ENCODE peak calls at places on chromosomes 7 and 10, in seven cellular contexts. One of them, this sample, is unnamed.

GRCh38 chr10:34804306-34804705 is 10.8 kb downstream of the PARD3 start:
- DNase-seq in HepG2: no peak
- DNase-seq in H1: no peak
- DNase-seq in HCT116: no peak
- DNase-seq in K562: no peak
- DNase-seq in GM12878: no peak
- DNase-seq in WTC11: no peak
- DNase-seq in this sample: no peak

GRCh38 chr10:117112220-117112619 is 25.9 kb downstream of the VAX1 start:
- DNase-seq in HepG2: peak
- DNase-seq in H1: no peak
- DNase-seq in HCT116: peak
- DNase-seq in K562: no peak
- DNase-seq in GM12878: no peak
- DNase-seq in WTC11: no peak
- DNase-seq in this sample: peak

GRCh38 chr7:46029111-46029704 is 108.1 kb upstream of the IGFBP3 start:
- DNase-seq in HepG2: no peak
- DNase-seq in H1: no peak
- DNase-seq in HCT116: no peak
- DNase-seq in K562: no peak
- DNase-seq in GM12878: no peak
- DNase-seq in WTC11: no peak
- DNase-seq in this sample: no peak

GRCh38 chr10:121078672-121079102 is 227.5 kb downstream of the WDR11 start:
- DNase-seq in HepG2: no peak
- DNase-seq in H1: no peak
- DNase-seq in HCT116: no peak
- DNase-seq in K562: no peak
- DNase-seq in GM12878: no peak
- DNase-seq in WTC11: no peak
- DNase-seq in this sample: no peak

GRCh38 chr10:11081413-11081812 is 63.7 kb downstream of the CELF2 start:
- DNase-seq in HepG2: no peak
- DNase-seq in H1: no peak
- DNase-seq in HCT116: no peak
- DNase-seq in K562: no peak
- DNase-seq in GM12878: no peak
- DNase-seq in WTC11: no peak
- DNase-seq in this sample: no peak

GRCh38 chr7:128361463-128362441 is at the start of gene PRRT4:
- DNase-seq in HepG2: no peak
- DNase-seq in H1: peak
- DNase-seq in HCT116: no peak
- DNase-seq in K562: peak
- DNase-seq in GM12878: no peak
- DNase-seq in WTC11: peak
- DNase-seq in this sample: peak

GRCh38 chr10:6721480-6721879 is 141.4 kb upstream of the PRKCQ start:
- DNase-seq in HepG2: no peak
- DNase-seq in H1: no peak
- DNase-seq in HCT116: peak
- DNase-seq in K562: no peak
- DNase-seq in GM12878: no peak
- DNase-seq in WTC11: no peak
- DNase-seq in this sample: no peak

GRCh38 chr10:60896033-60896432 is 48.0 kb downstream of the RHOBTB1 start:
- DNase-seq in HepG2: no peak
- DNase-seq in H1: no peak
- DNase-seq in HCT116: no peak
- DNase-seq in K562: no peak
- DNase-seq in GM12878: no peak
- DNase-seq in WTC11: no peak
- DNase-seq in this sample: no peak

GRCh38 chr10:89942217-89942616 is 240.8 kb downstream of the KIF20B start:
- DNase-seq in HepG2: no peak
- DNase-seq in H1: no peak
- DNase-seq in HCT116: no peak
- DNase-seq in K562: no peak
- DNase-seq in GM12878: no peak
- DNase-seq in WTC11: no peak
- DNase-seq in this sample: no peak

GRCh38 chr7:144048648-144049047 is at the start of gene OR2A5:
- DNase-seq in HepG2: no peak
- DNase-seq in H1: no peak
- DNase-seq in HCT116: no peak
- DNase-seq in K562: no peak
- DNase-seq in GM12878: no peak
- DNase-seq in WTC11: no peak
- DNase-seq in this sample: no peak

GRCh38 chr7:66315192-66315591 is 110.1 kb downstream of the TPST1 start:
- DNase-seq in HepG2: no peak
- DNase-seq in H1: no peak
- DNase-seq in HCT116: no peak
- DNase-seq in K562: no peak
- DNase-seq in GM12878: no peak
- DNase-seq in WTC11: no peak
- DNase-seq in this sample: no peak

GRCh38 chr10:124680675-124681074 is 63.5 kb downstream of the FAM53B start:
- DNase-seq in HepG2: no peak
- DNase-seq in H1: no peak
- DNase-seq in HCT116: no peak
- DNase-seq in K562: no peak
- DNase-seq in GM12878: no peak
- DNase-seq in WTC11: no peak
- DNase-seq in this sample: no peak

DNA sequence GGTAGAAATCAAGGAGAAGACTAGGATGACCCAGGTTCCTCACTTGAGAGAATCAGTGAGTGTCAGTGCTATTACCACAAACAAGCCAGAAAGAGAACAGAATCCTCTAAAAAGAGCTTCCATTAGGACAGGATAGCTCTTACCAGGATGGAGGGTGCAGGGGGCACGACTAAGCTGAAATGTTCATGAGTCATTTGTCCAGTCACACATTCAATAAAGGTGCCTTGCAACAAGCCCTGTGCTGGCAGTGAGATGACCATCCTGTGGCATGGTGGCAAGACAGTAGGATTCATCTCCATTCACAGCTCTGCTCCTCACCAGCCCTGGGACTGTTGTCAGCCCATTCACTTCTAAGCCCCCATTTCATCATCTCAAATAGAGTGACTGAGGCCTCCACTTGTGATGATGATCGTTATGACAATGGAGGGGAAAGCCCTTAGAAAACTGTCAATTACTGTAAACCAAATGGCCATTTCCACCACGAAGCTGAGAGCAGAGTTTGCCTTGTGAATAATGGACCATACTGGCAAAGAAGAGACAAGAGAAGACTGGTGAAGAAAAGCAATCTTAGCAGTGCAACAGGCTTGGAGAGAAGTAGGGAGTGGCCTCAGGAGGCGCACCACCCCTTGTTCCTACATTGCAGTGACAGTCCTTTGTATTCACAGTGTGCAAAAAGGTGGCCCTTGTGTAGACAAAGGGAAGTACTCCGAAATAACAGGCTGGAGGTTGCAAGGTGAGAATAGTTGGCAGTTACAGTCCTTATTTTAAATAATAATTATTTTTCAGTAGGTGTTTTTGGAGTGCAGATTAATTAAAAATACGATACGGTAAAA is 9.0 kb upstream of the WIPF3 start:
- DNase-seq in HepG2: no peak
- DNase-seq in H1: no peak
- DNase-seq in HCT116: no peak
- DNase-seq in K562: no peak
- DNase-seq in GM12878: no peak
- DNase-seq in WTC11: no peak
- DNase-seq in this sample: no peak
- TF ChIP-seq SP1 in HepG2: no peak
- TF ChIP-seq SP1 in H1: no peak
- TF ChIP-seq SP1 in HCT116: no peak
- TF ChIP-seq SP1 in K562: no peak
- TF ChIP-seq SP1 in GM12878: no peak
- TF ChIP-seq SP1 in WTC11: no peak
- TF ChIP-seq SP1 in this sample: no peak

DNA sequence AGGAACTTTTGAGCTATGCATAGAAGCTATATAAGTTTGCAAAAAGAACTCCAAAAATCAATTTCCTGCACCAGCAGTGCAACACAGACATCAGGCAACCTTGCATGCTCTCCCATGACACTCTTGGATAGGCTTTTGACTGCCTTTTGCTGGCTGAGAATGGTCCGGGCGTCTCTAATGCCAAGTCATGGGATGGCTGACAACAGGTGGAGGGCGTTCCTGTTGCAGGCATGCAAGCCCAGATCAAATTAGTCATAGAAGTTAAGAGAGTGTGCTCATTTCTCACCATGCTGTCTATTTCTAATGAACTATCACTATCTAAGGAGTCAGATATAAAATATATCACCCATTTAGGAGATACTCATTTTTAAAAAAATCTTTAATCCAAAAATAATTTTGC is 8.4 kb downstream of the PLCE1 start:
- DNase-seq in HepG2: no peak
- DNase-seq in H1: no peak
- DNase-seq in HCT116: no peak
- DNase-seq in K562: no peak
- DNase-seq in GM12878: no peak
- DNase-seq in WTC11: no peak
- DNase-seq in this sample: no peak
- TF ChIP-seq SP1 in HepG2: no peak
- TF ChIP-seq SP1 in H1: no peak
- TF ChIP-seq SP1 in HCT116: no peak
- TF ChIP-seq SP1 in K562: no peak
- TF ChIP-seq SP1 in GM12878: no peak
- TF ChIP-seq SP1 in WTC11: no peak
- TF ChIP-seq SP1 in this sample: no peak

GRCh38 chr7:100559127-100559526 is 14.6 kb downstream of the SAP25 start:
- DNase-seq in HepG2: no peak
- DNase-seq in H1: no peak
- DNase-seq in HCT116: no peak
- DNase-seq in K562: no peak
- DNase-seq in GM12878: no peak
- DNase-seq in WTC11: no peak
- DNase-seq in this sample: no peak
- TF ChIP-seq SP1 in HepG2: no peak
- TF ChIP-seq SP1 in H1: no peak
- TF ChIP-seq SP1 in HCT116: no peak
- TF ChIP-seq SP1 in K562: no peak
- TF ChIP-seq SP1 in GM12878: no peak
- TF ChIP-seq SP1 in WTC11: no peak
- TF ChIP-seq SP1 in this sample: no peak

DNA sequence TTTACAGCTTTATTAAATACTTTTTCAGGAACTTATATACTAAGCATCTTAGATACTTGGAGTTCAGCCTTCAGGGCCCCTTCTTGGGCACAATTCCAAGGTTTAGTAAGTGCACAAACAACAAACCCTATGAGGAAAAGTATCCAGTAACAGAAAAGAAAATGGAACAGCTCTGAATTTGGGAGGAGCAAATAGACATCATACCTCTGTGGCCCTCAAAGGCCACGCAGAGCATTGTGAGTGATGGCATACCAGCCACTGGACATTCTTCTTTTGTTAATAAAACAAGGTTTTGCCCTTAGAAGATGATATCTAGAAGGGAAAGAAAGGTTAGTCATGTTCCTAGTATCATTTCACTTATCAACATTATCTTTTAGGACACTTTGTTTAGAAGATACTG is 46.0 kb downstream of the ST7 start:
- DNase-seq in HepG2: no peak
- DNase-seq in H1: no peak
- DNase-seq in HCT116: no peak
- DNase-seq in K562: peak
- DNase-seq in GM12878: no peak
- DNase-seq in WTC11: no peak
- DNase-seq in this sample: no peak
- TF ChIP-seq SP1 in HepG2: no peak
- TF ChIP-seq SP1 in H1: no peak
- TF ChIP-seq SP1 in HCT116: no peak
- TF ChIP-seq SP1 in K562: no peak
- TF ChIP-seq SP1 in GM12878: no peak
- TF ChIP-seq SP1 in WTC11: no peak
- TF ChIP-seq SP1 in this sample: no peak

DNA sequence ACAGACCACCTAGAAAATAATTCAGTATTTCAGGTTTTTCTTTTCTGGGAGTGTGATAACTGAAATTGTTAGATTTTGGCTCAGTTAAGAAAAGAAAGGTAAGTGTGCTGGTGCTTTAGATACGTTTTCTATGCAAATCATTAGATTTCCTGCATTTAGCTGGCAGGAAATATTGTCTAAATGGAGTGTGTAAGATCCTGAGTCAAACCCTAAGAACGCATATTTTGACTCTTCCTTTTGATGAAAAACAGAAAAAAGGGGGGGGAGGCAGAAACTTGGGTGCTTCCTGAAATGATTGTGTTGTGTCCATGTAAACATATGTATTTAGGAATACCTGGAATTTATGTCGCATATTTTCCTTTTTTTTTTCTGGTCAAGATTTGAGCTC is 1.2 kb downstream of the GRK5 start:
- DNase-seq in HepG2: no peak
- DNase-seq in H1: no peak
- DNase-seq in HCT116: no peak
- DNase-seq in K562: no peak
- DNase-seq in GM12878: no peak
- DNase-seq in WTC11: no peak
- DNase-seq in this sample: no peak
- TF ChIP-seq SP1 in HepG2: no peak
- TF ChIP-seq SP1 in H1: no peak
- TF ChIP-seq SP1 in HCT116: no peak
- TF ChIP-seq SP1 in K562: no peak
- TF ChIP-seq SP1 in GM12878: no peak
- TF ChIP-seq SP1 in WTC11: no peak
- TF ChIP-seq SP1 in this sample: no peak

GRCh38 chr10:528173-529165 is 161.0 kb downstream of the DIP2C start:
- DNase-seq in HepG2: no peak
- DNase-seq in H1: no peak
- DNase-seq in HCT116: no peak
- DNase-seq in K562: no peak
- DNase-seq in GM12878: no peak
- DNase-seq in WTC11: no peak
- DNase-seq in this sample: no peak
- TF ChIP-seq SP1 in HepG2: no peak
- TF ChIP-seq SP1 in H1: no peak
- TF ChIP-seq SP1 in HCT116: no peak
- TF ChIP-seq SP1 in K562: no peak
- TF ChIP-seq SP1 in GM12878: no peak
- TF ChIP-seq SP1 in WTC11: no peak
- TF ChIP-seq SP1 in this sample: no peak

DNA sequence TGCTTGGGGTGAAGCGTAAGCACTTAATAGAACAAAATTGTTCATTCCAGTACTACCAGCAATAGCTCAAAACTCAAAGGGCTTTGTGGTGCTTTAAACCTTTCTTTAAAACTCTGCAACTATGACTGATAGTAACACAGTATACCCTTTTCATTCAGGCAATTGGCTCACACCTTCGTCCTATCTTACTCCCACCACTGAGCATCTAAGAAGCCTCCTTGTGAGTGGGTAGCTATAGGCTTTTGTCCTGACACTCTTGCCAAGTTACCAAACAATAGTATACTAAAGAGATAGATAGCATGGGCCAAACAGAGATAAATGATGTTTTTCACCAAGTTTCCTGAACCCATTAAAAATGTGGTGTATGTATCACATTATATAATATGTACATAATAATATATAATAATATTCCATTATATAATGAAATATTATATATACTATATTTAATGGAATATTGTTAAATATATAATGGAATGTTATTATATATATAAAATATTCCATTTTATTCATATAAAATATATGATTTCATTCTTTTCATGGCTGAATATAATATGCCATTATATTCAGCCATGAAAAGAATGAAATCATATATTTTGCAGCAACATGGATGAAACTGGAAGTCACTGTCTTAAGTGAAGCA is 96.2 kb downstream of the TES start:
- DNase-seq in HepG2: no peak
- DNase-seq in H1: no peak
- DNase-seq in HCT116: no peak
- DNase-seq in K562: no peak
- DNase-seq in GM12878: no peak
- DNase-seq in WTC11: no peak
- DNase-seq in this sample: no peak
- TF ChIP-seq SP1 in HepG2: no peak
- TF ChIP-seq SP1 in H1: no peak
- TF ChIP-seq SP1 in HCT116: no peak
- TF ChIP-seq SP1 in K562: no peak
- TF ChIP-seq SP1 in GM12878: no peak
- TF ChIP-seq SP1 in WTC11: no peak
- TF ChIP-seq SP1 in this sample: no peak

This sample was measured in HEK293T.